ENCODE peak calls at places on chromosomes 6 and 20, in ten cellular contexts. C, X, E, A, M, Y, Q, S, R and N are unnamed samples.

GRCh38 chr6:132298344-132298949 is 102.8 kb downstream of the MOXD1 start:
- DNase-seq in M (no peak), Y (peak), A (peak), Q (peak), S (no peak), C (peak), X (no peak), R (peak), E (no peak), N (peak)

GRCh38 chr20:58216334-58216733 is 12.1 kb downstream of the ANKRD60 start:
- DNase-seq in E (no peak), A (no peak), X (no peak), Q (no peak), R (no peak), C (no peak), Y (no peak), S (no peak), M (no peak), N (no peak)

GRCh38 chr20:34938466-34939163 is 17.0 kb downstream of the GSS start:
- DNase-seq in S (peak), Y (no peak), R (no peak), Q (no peak), C (no peak), E (no peak), X (peak), M (no peak), A (no peak), N (peak)

GRCh38 chr20:11454966-11455799 is 462.5 kb upstream of the BTBD3 start:
- DNase-seq in S (no peak), X (no peak), A (peak), Q (peak), Y (peak), E (no peak), C (peak), M (no peak), R (no peak), N (no peak)

GRCh38 chr6:111764238-111765182 is 108.7 kb downstream of the FYN start:
- DNase-seq in E (no peak), R (no peak), X (no peak), C (no peak), Q (no peak), A (no peak), M (peak), S (no peak), Y (no peak), N (no peak)

GRCh38 chr6:104418125-104418524 is 441.6 kb downstream of the HACE1 start:
- DNase-seq in X (no peak), Y (no peak), M (no peak), E (no peak), S (no peak), Q (no peak), A (no peak), C (no peak), R (no peak), N (no peak)

GRCh38 chr6:33583591-33584155 is 3.6 kb upstream of the BAK1 start:
- DNase-seq in Y (peak), X (peak), S (no peak), A (no peak), M (no peak), R (no peak), C (no peak), Q (no peak), E (no peak), N (peak)

GRCh38 chr20:1888796-1889463 is 6.3 kb upstream of the SIRPA start:
- DNase-seq in C (peak), R (no peak), S (no peak), Y (no peak), E (no peak), Q (no peak), X (no peak), M (no peak), A (peak), N (peak)

GRCh38 chr6:103715269-103715668 is 1144.5 kb downstream of the HACE1 start:
- DNase-seq in Q (no peak), R (no peak), C (no peak), X (no peak), E (no peak), S (no peak), M (no peak), A (no peak), Y (no peak), N (no peak)

GRCh38 chr6:72287801-72288200 is 334.1 kb upstream of the KCNQ5 start:
- DNase-seq in A (no peak), C (no peak), X (no peak), Q (no peak), M (no peak), S (no peak), R (no peak), Y (no peak), E (no peak), N (no peak)

GRCh38 chr6:128403618-128404444 is 116.6 kb downstream of the PTPRK start:
- DNase-seq in S (no peak), C (no peak), Q (no peak), Y (no peak), M (no peak), R (no peak), E (no peak), A (no peak), X (no peak), N (no peak)

GRCh38 chr20:1992359-1992758 is 1.5 kb downstream of the PDYN start:
- DNase-seq in Q (no peak), C (no peak), R (no peak), X (no peak), A (no peak), E (no peak), S (peak), M (no peak), Y (no peak), N (no peak)

GRCh38 chr20:19908586-19908985 is 108.6 kb upstream of the NAA20 start:
- DNase-seq in Q (no peak), M (no peak), E (no peak), A (no peak), C (no peak), Y (no peak), S (no peak), R (no peak), X (no peak), N (no peak)

GRCh38 chr6:144345451-144345850 is 60.3 kb downstream of the UTRN start:
- DNase-seq in Y (no peak), S (no peak), M (no peak), E (no peak), Q (no peak), R (no peak), C (no peak), X (no peak), A (no peak), N (no peak)

GRCh38 chr20:60034231-60035110 is 76.2 kb downstream of the CDH26 start:
- DNase-seq in Y (no peak), R (no peak), Q (no peak), E (no peak), C (no peak), S (no peak), A (no peak), X (no peak), M (no peak), N (no peak)

GRCh38 chr20:5741089-5741488 is 9.1 kb upstream of the SHLD1 start:
- DNase-seq in M (no peak), S (no peak), C (peak), X (no peak), E (peak), A (no peak), Y (no peak), R (no peak), Q (no peak), N (no peak)

GRCh38 chr6:12158686-12159415 is 131.3 kb upstream of the EDN1 start:
- DNase-seq in C (no peak), E (no peak), R (no peak), A (no peak), M (no peak), Y (no peak), X (no peak), Q (no peak), S (no peak), N (no peak)